ENCODE peak calls at places on chromosome 11, in nine cellular contexts. R is HFFc6, L is fibroblast of mammary gland, O is adrenal gland, C is epithelial cell of esophagus, U is sigmoid colon, K is HepG2, W is astrocyte of the cerebellum, J is foreskin fibroblast. S is an unnamed sample.

GRCh38 chr11:82356316-82356715 is 377.3 kb downstream of the FAM181B start:
- DNase-seq in R (no peak), L (peak), O (peak), C (no peak), U (no peak), K (no peak), W (no peak), J (no peak), S (no peak)

GRCh38 chr11:9893474-9893873 is 229.6 kb downstream of the SWAP70 start:
- DNase-seq in R (no peak), L (peak), O (no peak), C (no peak), U (no peak), K (no peak), W (peak), J (no peak), S (no peak)

GRCh38 chr11:123286761-123287160 is 91.7 kb upstream of the CLMP start:
- DNase-seq in R (no peak), L (peak), O (no peak), C (peak), U (no peak), K (no peak), W (no peak), J (peak), S (no peak)

GRCh38 chr11:57458410-57459111 is 1.8 kb upstream of the RTN4RL2 start:
- DNase-seq in R (no peak), L (peak), O (no peak), C (no peak), U (no peak), K (no peak), W (no peak), J (peak), S (peak)

GRCh38 chr11:90629251-90629806 is 406.5 kb upstream of the CHORDC1 start:
- DNase-seq in R (no peak), L (no peak), O (no peak), C (no peak), U (no peak), K (no peak), W (no peak), J (no peak), S (no peak)

GRCh38 chr11:57658023-57658361 is 430 bp downstream of the CLP1 start:
- DNase-seq in R (no peak), L (no peak), O (no peak), C (no peak), U (no peak), K (no peak), W (no peak), J (no peak), S (no peak)

GRCh38 chr11:92415246-92415645 is 190.6 kb downstream of the FAT3 start:
- DNase-seq in R (no peak), L (peak), O (no peak), C (no peak), U (no peak), K (no peak), W (no peak), J (peak), S (no peak)

GRCh38 chr11:2799881-2800654 is 85.5 kb downstream of the CDKN1C start:
- DNase-seq in R (no peak), L (no peak), O (peak), C (no peak), U (peak), K (no peak), W (no peak), J (no peak), S (no peak)

GRCh38 chr11:39784873-39785272 is 1674.6 kb downstream of the LRRC4C start:
- DNase-seq in R (no peak), L (no peak), O (no peak), C (no peak), U (no peak), K (no peak), W (no peak), J (no peak), S (no peak)

GRCh38 chr11:122977455-122978302 is 4.0 kb downstream of the BSX start:
- DNase-seq in R (no peak), L (no peak), O (no peak), C (no peak), U (peak), K (no peak), W (no peak), J (no peak), S (no peak)

GRCh38 chr11:27396259-27396839 is 33.3 kb upstream of the CCDC34 start:
- DNase-seq in R (no peak), L (no peak), O (no peak), C (no peak), U (no peak), K (peak), W (no peak), J (no peak), S (no peak)

GRCh38 chr11:48036466-48036865 is 56.1 kb downstream of the PTPRJ start:
- DNase-seq in R (no peak), L (peak), O (no peak), C (no peak), U (no peak), K (no peak), W (peak), J (peak), S (no peak)

GRCh38 chr11:87437133-87437843 is 399.6 kb downstream of the TMEM135 start:
- DNase-seq in R (no peak), L (no peak), O (no peak), C (no peak), U (no peak), K (no peak), W (no peak), J (no peak), S (no peak)

GRCh38 chr11:12125609-12126149 is 15.3 kb downstream of the MICAL2 start:
- DNase-seq in R (no peak), L (peak), O (no peak), C (peak), U (no peak), K (no peak), W (no peak), J (peak), S (peak)

GRCh38 chr11:133531450-133531849 is 851 bp downstream of the OPCML start:
- DNase-seq in R (no peak), L (no peak), O (no peak), C (no peak), U (no peak), K (no peak), W (no peak), J (no peak), S (no peak)

GRCh38 chr11:126853732-126854131 is 146.8 kb downstream of the KIRREL3 start:
- DNase-seq in R (peak), L (no peak), O (no peak), C (no peak), U (no peak), K (no peak), W (no peak), J (peak), S (no peak)

GRCh38 chr11:15742626-15743243 is 613.6 kb downstream of the SOX6 start:
- DNase-seq in R (no peak), L (no peak), O (peak), C (peak), U (no peak), K (no peak), W (no peak), J (no peak), S (no peak)

GRCh38 chr11:87422566-87422965 is 384.8 kb downstream of the TMEM135 start:
- DNase-seq in R (peak), L (no peak), O (no peak), C (peak), U (no peak), K (no peak), W (no peak), J (peak), S (no peak)

GRCh38 chr11:130171534-130171933 is 12.0 kb downstream of the ST14 start:
- DNase-seq in R (no peak), L (no peak), O (no peak), C (no peak), U (no peak), K (no peak), W (no peak), J (no peak), S (no peak)
- TF ChIP-seq CTCF in R (no peak), L (no peak), O (no peak), C (no peak), U (no peak), K (no peak), W (no peak), J (no peak), S (no peak)

GRCh38 chr11:64996710-64997380 is at the start of gene BATF2:
- DNase-seq in R (peak), L (peak), O (peak), C (peak), U (peak), K (peak), W (no peak), J (peak), S (peak)
- TF ChIP-seq CTCF in R (peak), L (peak), O (peak), C (no peak), U (peak), K (peak), W (peak), J (peak), S (no peak)

GRCh38 chr11:117238221-117238620 is 5.8 kb downstream of the RNF214 start:
- DNase-seq in R (no peak), L (no peak), O (no peak), C (no peak), U (no peak), K (no peak), W (no peak), J (no peak), S (no peak)

DNA sequence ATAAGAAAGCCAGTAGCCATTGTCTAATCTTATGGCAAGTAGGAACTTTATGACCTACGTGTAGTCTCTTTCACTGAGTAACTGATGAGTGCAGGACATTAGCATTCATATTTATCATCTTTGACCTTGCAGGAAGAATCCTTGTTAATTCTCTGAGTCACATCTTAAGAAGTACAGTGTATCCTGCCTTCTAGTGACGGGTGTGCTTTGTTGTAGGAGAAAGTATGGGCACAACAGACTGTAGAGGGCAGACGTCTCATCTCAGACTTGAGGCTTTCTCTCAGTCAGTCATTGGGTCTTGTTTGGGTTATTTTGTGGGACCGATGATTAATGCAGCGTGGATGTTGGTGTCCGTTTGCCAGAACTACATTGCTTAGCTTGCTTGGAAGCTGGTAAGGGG is 6.8 kb downstream of the RNF214 start:
- DNase-seq in R (peak), L (peak), O (no peak), C (peak), U (no peak), K (no peak), W (peak), J (peak), S (no peak)
- TF ChIP-seq CTCF in R (peak), L (peak), O (peak), C (peak), U (no peak), K (no peak), W (peak), J (peak), S (no peak)

GRCh38 chr11:62787005-62787759 is at the start of gene TMEM179B:
- DNase-seq in R (peak), L (peak), O (peak), C (peak), U (peak), K (peak), W (peak), J (peak), S (peak)
- TF ChIP-seq CTCF in R (no peak), L (peak), O (peak), C (peak), U (no peak), K (peak), W (peak), J (peak), S (peak)

DNA sequence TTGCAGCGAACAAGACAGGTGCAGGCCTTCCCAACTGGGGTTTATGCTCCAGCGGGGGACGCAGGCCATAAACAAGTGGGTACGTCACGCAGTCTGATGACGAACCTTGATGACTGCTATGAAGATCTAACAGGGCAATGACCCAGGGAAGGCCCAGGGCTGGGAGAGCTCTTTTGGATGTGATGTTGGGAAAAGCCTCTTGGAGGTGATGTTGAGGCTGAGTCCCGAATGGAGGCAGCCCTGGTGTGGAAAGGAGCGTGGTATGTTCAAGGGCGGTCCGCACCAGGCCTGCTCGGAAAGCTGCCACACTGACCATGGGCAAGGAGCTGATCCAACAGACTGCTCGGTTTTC is 5.8 kb downstream of the FADS2 start:
- DNase-seq in R (no peak), L (no peak), O (no peak), C (no peak), U (no peak), K (no peak), W (no peak), J (no peak), S (no peak)
- TF ChIP-seq CTCF in R (no peak), L (no peak), O (peak), C (no peak), U (no peak), K (no peak), W (no peak), J (no peak), S (no peak)

GRCh38 chr11:117197006-117197405 is 2.2 kb upstream of the TAGLN start:
- DNase-seq in R (no peak), L (no peak), O (no peak), C (no peak), U (no peak), K (no peak), W (no peak), J (no peak), S (no peak)

GRCh38 chr11:117195761-117196160 is 3.4 kb upstream of the TAGLN start:
- DNase-seq in R (no peak), L (no peak), O (no peak), C (no peak), U (no peak), K (no peak), W (no peak), J (no peak), S (no peak)

GRCh38 chr11:117199061-117199915 is at the start of gene TAGLN:
- DNase-seq in R (peak), L (peak), O (peak), C (peak), U (peak), K (peak), W (peak), J (peak), S (no peak)

GRCh38 chr11:117198613-117199012 is 557 bp upstream of the TAGLN start:
- DNase-seq in R (no peak), L (no peak), O (no peak), C (no peak), U (no peak), K (no peak), W (no peak), J (no peak), S (no peak)

GRCh38 chr11:117197516-117198456 is 1.4 kb upstream of the TAGLN start:
- DNase-seq in R (no peak), L (no peak), O (no peak), C (peak), U (peak), K (no peak), W (no peak), J (no peak), S (no peak)
- TF ChIP-seq CTCF in R (peak), L (peak), O (peak), C (peak), U (peak), K (peak), W (peak), J (peak), S (peak)

GRCh38 chr11:33674035-33674814 is 26.4 kb downstream of the C11orf91 start:
- DNase-seq in R (peak), L (peak), O (no peak), C (no peak), U (no peak), K (no peak), W (peak), J (peak), S (no peak)

GRCh38 chr11:33669598-33670249 is 30.9 kb downstream of the C11orf91 start:
- DNase-seq in R (peak), L (no peak), O (no peak), C (no peak), U (no peak), K (no peak), W (no peak), J (no peak), S (no peak)

GRCh38 chr11:33668951-33669596 is 31.6 kb downstream of the C11orf91 start:
- DNase-seq in R (no peak), L (no peak), O (no peak), C (no peak), U (no peak), K (no peak), W (no peak), J (no peak), S (no peak)

GRCh38 chr11:33670250-33671011 is 30.2 kb downstream of the C11orf91 start:
- DNase-seq in R (peak), L (peak), O (no peak), C (peak), U (no peak), K (no peak), W (no peak), J (peak), S (peak)

DNA sequence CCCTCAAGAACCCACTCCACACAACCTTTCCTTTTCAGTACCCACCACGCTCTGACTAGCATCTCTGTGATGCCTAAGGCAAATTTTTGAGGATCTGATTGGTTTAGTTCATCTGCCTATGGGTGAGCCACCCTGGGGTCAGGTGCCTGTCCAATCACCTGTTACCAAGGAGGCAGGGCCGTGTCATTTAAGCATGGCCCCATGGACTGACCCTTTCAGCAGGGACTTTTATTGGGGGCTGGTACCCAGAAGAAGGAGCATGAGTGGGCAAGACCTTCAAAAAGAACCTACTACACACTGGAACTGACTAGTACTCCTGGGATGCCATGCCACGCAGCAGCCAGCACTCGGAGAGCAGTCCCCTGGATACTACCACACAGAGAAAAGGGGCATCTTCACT is 28.4 kb downstream of the C11orf91 start:
- DNase-seq in R (no peak), L (no peak), O (no peak), C (no peak), U (no peak), K (no peak), W (no peak), J (no peak), S (no peak)
- TF ChIP-seq CTCF in R (no peak), L (no peak), O (no peak), C (no peak), U (no peak), K (no peak), W (no peak), J (no peak), S (no peak)

DNA sequence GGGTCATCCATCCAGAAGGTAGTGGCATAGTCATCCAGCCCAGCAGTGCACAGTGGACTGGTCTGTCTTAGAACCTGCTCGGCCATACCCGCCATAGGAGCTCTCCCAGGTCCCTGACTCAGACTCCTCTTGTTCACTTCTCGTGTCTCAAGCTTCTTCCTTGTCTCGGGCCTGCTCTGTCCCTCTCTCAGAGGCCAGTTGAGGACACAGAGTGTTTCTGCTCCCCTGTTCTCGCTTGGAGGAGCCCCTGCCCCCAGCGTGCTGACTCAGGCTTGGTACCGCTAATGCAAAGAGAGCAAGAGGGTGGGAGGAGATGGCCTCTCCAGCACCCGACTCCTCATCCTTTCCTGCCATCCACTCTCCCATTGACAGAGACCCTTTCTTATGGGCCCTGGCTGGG is 15.7 kb downstream of the TSPAN18 start:
- DNase-seq in R (no peak), L (no peak), O (no peak), C (no peak), U (peak), K (no peak), W (no peak), J (no peak), S (no peak)
- TF ChIP-seq CTCF in R (no peak), L (no peak), O (no peak), C (no peak), U (no peak), K (no peak), W (no peak), J (no peak), S (no peak)

GRCh38 chr11:70145025-70145529 is 58.0 kb upstream of the FADD start:
- DNase-seq in R (no peak), L (no peak), O (no peak), C (no peak), U (no peak), K (no peak), W (no peak), J (no peak), S (no peak)

GRCh38 chr11:70145841-70146240 is 57.3 kb upstream of the FADD start:
- DNase-seq in R (no peak), L (no peak), O (no peak), C (no peak), U (no peak), K (no peak), W (no peak), J (no peak), S (no peak)

GRCh38 chr11:70144262-70144661 is 58.8 kb upstream of the FADD start:
- DNase-seq in R (no peak), L (no peak), O (no peak), C (no peak), U (no peak), K (no peak), W (no peak), J (no peak), S (no peak)

GRCh38 chr11:70146895-70147520 is 56.1 kb upstream of the FADD start:
- DNase-seq in R (no peak), L (no peak), O (no peak), C (no peak), U (no peak), K (no peak), W (no peak), J (no peak), S (no peak)

GRCh38 chr11:70146309-70146708 is 56.8 kb upstream of the FADD start:
- DNase-seq in R (no peak), L (no peak), O (no peak), C (no peak), U (no peak), K (no peak), W (no peak), J (no peak), S (no peak)
- TF ChIP-seq CTCF in R (no peak), L (no peak), O (no peak), C (no peak), U (no peak), K (no peak), W (no peak), J (no peak), S (no peak)